ENCODE peak calls at places on chromosome 4, in seven cellular contexts. D, H, F, M, I, O and P are unnamed samples.

GRCh38 chr4:40065010-40065409 is 8.4 kb downstream of the N4BP2 start:
- DNase-seq in D (no peak), H (no peak), F (no peak), M (no peak), I (no peak), O (no peak), P (no peak)

GRCh38 chr4:26120098-26120795 is 200.6 kb upstream of the RBPJ start:
- DNase-seq in D (no peak), H (no peak), F (no peak), M (no peak), I (no peak), O (peak), P (no peak)

GRCh38 chr4:16116019-16116418 is 32.2 kb upstream of the PROM1 start:
- DNase-seq in D (no peak), H (no peak), F (no peak), M (no peak), I (no peak), O (no peak), P (no peak)

GRCh38 chr4:138802499-138802898 is 213.1 kb upstream of the NOCT start:
- DNase-seq in D (no peak), H (peak), F (no peak), M (no peak), I (no peak), O (peak), P (no peak)

GRCh38 chr4:144204431-144204830 is 63.9 kb upstream of the GYPA start:
- DNase-seq in D (no peak), H (no peak), F (no peak), M (no peak), I (no peak), O (no peak), P (no peak)

GRCh38 chr4:129344058-129344457 is 248.1 kb downstream of the C4orf33 start:
- DNase-seq in D (peak), H (peak), F (no peak), M (peak), I (peak), O (peak), P (no peak)

GRCh38 chr4:56762484-56763250 is 58.8 kb downstream of the SPINK2 start:
- DNase-seq in D (no peak), H (no peak), F (no peak), M (no peak), I (no peak), O (no peak), P (no peak)

GRCh38 chr4:33381806-33382205 is 2661.6 kb downstream of the PCDH7 start:
- DNase-seq in D (no peak), H (no peak), F (no peak), M (no peak), I (no peak), O (no peak), P (no peak)

GRCh38 chr4:168618577-168619265 is 121.9 kb downstream of the PALLD start:
- DNase-seq in D (peak), H (peak), F (no peak), M (no peak), I (no peak), O (peak), P (no peak)

GRCh38 chr4:96352051-96352517 is 512.2 kb downstream of the PDHA2 start:
- DNase-seq in D (peak), H (no peak), F (no peak), M (peak), I (peak), O (peak), P (peak)

GRCh38 chr4:82223715-82224114 is 150.1 kb downstream of the HNRNPD start:
- DNase-seq in D (no peak), H (no peak), F (no peak), M (no peak), I (peak), O (peak), P (no peak)

GRCh38 chr4:175827510-175827909 is 15.4 kb upstream of the GPM6A start:
- DNase-seq in D (no peak), H (no peak), F (no peak), M (no peak), I (no peak), O (no peak), P (no peak)

GRCh38 chr4:124334119-124334518 is 378.4 kb downstream of the ANKRD50 start:
- DNase-seq in D (peak), H (peak), F (no peak), M (no peak), I (no peak), O (peak), P (no peak)

DNA sequence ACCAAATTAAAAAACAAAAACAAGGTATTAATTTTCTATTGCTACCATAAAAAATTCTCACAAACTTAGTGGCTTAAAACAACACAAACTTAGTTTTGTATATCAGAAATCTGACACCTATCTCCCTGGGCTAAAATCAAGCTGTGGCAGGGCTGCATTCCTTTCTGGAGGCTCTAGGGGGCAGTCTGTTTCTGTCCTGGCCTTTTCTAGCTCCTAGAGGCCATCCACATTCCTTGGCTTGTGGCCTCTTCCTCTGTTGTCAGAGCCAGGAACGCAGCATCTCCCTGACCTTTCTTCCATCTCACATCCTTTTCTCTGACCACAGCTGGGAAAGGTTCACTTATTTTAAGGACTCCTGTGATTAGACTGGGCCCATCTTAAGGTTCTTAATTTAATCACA is 38.9 kb upstream of the TLR2 start:
- DNase-seq in D (no peak), H (no peak), F (no peak), M (peak), I (no peak), O (no peak), P (no peak)
- TF ChIP-seq CTCF in D (peak), H (peak), F (no peak), M (no peak), I (no peak), O (peak), P (peak)

GRCh38 chr4:94892051-94892450 is 134.3 kb downstream of the BMPR1B start:
- DNase-seq in D (peak), H (no peak), F (no peak), M (no peak), I (no peak), O (peak), P (no peak)
- TF ChIP-seq CTCF in D (peak), H (no peak), F (no peak), M (no peak), I (no peak), O (no peak), P (no peak)

GRCh38 chr4:211033-211511 is 86.8 kb downstream of the ZNF718 start:
- DNase-seq in D (no peak), H (no peak), F (no peak), M (no peak), I (no peak), O (no peak), P (no peak)

GRCh38 chr4:200936-201335 is 76.6 kb downstream of the ZNF718 start:
- DNase-seq in D (no peak), H (no peak), F (no peak), M (no peak), I (no peak), O (no peak), P (no peak)

GRCh38 chr4:205097-205756 is 80.9 kb downstream of the ZNF718 start:
- DNase-seq in D (no peak), H (no peak), F (no peak), M (no peak), I (no peak), O (no peak), P (no peak)

GRCh38 chr4:206054-206453 is 81.8 kb downstream of the ZNF718 start:
- DNase-seq in D (no peak), H (no peak), F (no peak), M (no peak), I (no peak), O (no peak), P (no peak)
- TF ChIP-seq CTCF in D (no peak), H (no peak), F (no peak), M (no peak), I (no peak), O (no peak), P (no peak)

DNA sequence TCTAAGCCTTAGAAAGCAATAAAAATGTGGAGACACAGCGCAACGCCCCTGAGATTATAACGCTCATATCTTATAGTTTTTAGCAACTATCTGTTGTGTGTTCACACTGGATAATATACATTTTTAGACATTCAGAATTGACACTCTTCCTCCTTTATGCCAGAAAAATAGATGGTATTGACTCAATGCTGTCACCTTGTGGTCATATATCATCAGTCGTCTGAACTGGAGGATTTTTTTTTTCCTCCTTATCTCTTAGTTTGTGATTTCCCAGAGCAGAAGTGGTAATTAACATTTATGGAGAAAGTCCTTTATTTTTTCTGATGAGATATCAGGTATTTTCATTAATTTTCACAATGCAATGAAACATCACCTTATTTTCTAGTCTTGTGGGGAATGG is 759.6 kb downstream of the RAB28 start:
- DNase-seq in D (no peak), H (no peak), F (no peak), M (no peak), I (no peak), O (peak), P (no peak)
- TF ChIP-seq CTCF in D (peak), H (peak), F (peak), M (peak), I (peak), O (peak), P (peak)

GRCh38 chr4:132592850-132593249 is 556.2 kb upstream of the PCDH10 start:
- DNase-seq in D (no peak), H (no peak), F (no peak), M (no peak), I (no peak), O (no peak), P (no peak)

GRCh38 chr4:132592340-132592739 is 556.8 kb upstream of the PCDH10 start:
- DNase-seq in D (no peak), H (no peak), F (peak), M (peak), I (no peak), O (no peak), P (no peak)

DNA sequence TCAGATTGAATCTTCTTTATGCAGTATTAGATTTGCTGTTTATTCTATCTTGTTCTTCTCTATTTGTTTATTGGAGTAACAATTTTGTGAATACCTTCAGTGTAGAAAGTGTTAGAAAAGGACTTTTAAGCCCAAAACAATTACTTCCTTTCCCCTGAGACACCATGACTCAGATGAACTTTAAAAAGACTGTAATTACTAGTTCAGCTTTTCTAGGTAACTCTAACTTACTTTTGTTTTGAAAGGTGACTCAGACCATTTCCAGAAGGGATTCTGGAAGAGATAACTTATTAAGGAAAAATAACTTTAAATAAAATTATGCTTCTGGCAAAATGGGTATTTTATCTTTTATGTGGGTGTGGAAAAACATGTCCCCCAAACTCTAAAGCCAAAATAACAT is 561.5 kb upstream of the PCDH10 start:
- DNase-seq in D (peak), H (no peak), F (no peak), M (no peak), I (no peak), O (peak), P (no peak)
- TF ChIP-seq CTCF in D (no peak), H (no peak), F (no peak), M (no peak), I (no peak), O (no peak), P (no peak)

DNA sequence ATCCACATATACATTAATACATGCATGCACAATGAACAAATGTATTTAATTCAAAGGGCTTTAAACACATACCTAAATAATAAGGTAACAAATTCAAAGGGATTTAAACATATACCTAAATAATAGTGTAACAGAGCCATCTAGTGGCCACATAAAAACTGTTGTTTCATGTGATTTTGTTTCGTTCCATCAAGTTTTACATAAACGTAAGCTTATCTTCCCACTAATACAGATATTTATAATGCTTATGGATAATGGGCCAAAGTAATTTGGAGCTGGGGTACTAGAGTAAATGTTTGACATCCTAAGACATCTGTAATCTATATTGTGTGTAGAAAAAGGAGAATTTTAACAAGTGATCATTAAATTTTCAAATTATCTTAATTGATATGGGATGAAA is 82.3 kb downstream of the PRSS12 start:
- DNase-seq in D (peak), H (peak), F (no peak), M (no peak), I (no peak), O (peak), P (no peak)
- TF ChIP-seq CTCF in D (peak), H (peak), F (peak), M (peak), I (peak), O (peak), P (peak)

DNA sequence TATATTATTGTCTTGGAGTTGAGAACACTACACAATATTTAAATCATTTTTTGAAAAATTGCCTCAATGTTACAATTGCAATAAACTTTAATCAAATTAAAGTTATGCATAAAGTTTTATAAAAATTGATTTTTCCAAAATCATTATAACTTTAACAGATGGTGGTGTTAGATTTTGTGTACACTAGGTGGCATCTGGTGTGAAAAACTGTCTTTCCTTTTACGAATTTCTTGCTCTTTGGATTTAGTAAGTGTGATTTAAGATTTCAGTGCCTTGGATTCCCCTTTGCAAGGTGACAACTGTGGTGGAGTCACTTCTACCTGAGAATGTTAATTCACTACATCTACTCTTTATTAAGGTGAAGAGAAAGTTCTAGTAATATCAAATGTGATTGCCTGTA is 91.6 kb downstream of the AREG start:
- DNase-seq in D (peak), H (no peak), F (no peak), M (no peak), I (no peak), O (peak), P (no peak)
- TF ChIP-seq CTCF in D (peak), H (peak), F (no peak), M (no peak), I (no peak), O (peak), P (peak)

DNA sequence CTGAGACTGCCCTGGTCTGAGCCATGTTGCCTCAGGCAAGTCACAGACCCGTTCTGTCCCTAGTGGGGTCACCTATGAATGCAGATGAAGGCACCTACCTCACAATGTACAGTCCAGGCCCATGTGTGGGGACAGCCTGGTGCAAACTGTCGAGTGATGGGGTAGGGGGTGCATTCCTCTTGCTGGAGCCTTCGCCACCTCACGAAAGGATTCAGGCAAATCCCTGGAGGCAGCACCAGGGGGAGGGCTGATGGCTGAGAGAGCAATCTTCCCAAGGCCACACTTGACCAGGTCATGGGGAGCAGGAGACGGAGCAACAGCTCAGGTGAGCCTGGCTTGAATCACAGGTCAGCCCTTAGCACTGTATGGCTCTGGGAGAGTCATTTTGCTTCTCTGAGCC is 225.9 kb upstream of the PSAPL1 start:
- DNase-seq in D (no peak), H (no peak), F (no peak), M (no peak), I (no peak), O (no peak), P (peak)
- TF ChIP-seq CTCF in D (no peak), H (no peak), F (no peak), M (no peak), I (no peak), O (no peak), P (no peak)